ENCODE peak calls at places on chromosomes 4 and X, in seven cellular contexts. Q, E, N, V, F, W and L are unnamed samples.

GRCh38 chrX:74421181-74422028 is at the start of gene SLC16A2:
- DNase-seq in Q (peak), E (peak), N (peak), V (peak), F (peak), W (peak), L (peak)

GRCh38 chrX:101485212-101486064 is at the start of gene ARMCX4:
- DNase-seq in Q (peak), E (peak), N (peak), V (peak), F (peak), W (peak), L (no peak)

GRCh38 chr4:86834901-86835300 is 14.3 kb downstream of the SLC10A6 start:
- DNase-seq in Q (no peak), E (no peak), N (no peak), V (peak), F (peak), W (peak), L (no peak)

GRCh38 chrX:57951666-57952319 is 41.5 kb upstream of the ZXDA start:
- DNase-seq in Q (no peak), E (no peak), N (no peak), V (no peak), F (no peak), W (no peak), L (no peak)

GRCh38 chr4:791866-792630 is 33.9 kb downstream of the CPLX1 start:
- DNase-seq in Q (peak), E (no peak), N (no peak), V (no peak), F (no peak), W (peak), L (no peak)

GRCh38 chr4:148056879-148057278 is 325.0 kb downstream of the ARHGAP10 start:
- DNase-seq in Q (peak), E (no peak), N (no peak), V (peak), F (peak), W (peak), L (peak)

GRCh38 chr4:95534032-95534431 is 14.7 kb downstream of the UNC5C start:
- DNase-seq in Q (no peak), E (no peak), N (no peak), V (no peak), F (no peak), W (no peak), L (no peak)

GRCh38 chr4:80393246-80393969 is 57.9 kb downstream of the CFAP299 start:
- DNase-seq in Q (no peak), E (no peak), N (no peak), V (peak), F (peak), W (no peak), L (peak)

GRCh38 chrX:8179653-8180052 is 8.6 kb upstream of the VCX2 start:
- DNase-seq in Q (no peak), E (no peak), N (no peak), V (no peak), F (no peak), W (no peak), L (peak)

GRCh38 chr4:185794637-185795036 is 17.4 kb downstream of the SORBS2 start:
- DNase-seq in Q (no peak), E (no peak), N (no peak), V (no peak), F (no peak), W (no peak), L (no peak)

GRCh38 chr4:158316264-158316663 is 106.0 kb downstream of the TMEM144 start:
- DNase-seq in Q (no peak), E (no peak), N (no peak), V (no peak), F (peak), W (no peak), L (no peak)

GRCh38 chrX:68821616-68822015 is 7.2 kb upstream of the EFNB1 start:
- DNase-seq in Q (no peak), E (no peak), N (no peak), V (no peak), F (no peak), W (no peak), L (no peak)

GRCh38 chr4:1400861-1401408 is 5.3 kb downstream of the NKX1-1 start:
- DNase-seq in Q (no peak), E (peak), N (no peak), V (no peak), F (no peak), W (no peak), L (no peak)

GRCh38 chr4:34953145-34953799 is 1291.0 kb downstream of the ARAP2 start:
- DNase-seq in Q (peak), E (peak), N (no peak), V (no peak), F (no peak), W (peak), L (peak)

GRCh38 chr4:11138964-11139363 is 289.7 kb downstream of the HS3ST1 start:
- DNase-seq in Q (no peak), E (no peak), N (no peak), V (no peak), F (no peak), W (no peak), L (no peak)

GRCh38 chr4:185307136-185307950 is 88.4 kb downstream of the LRP2BP start:
- DNase-seq in Q (peak), E (no peak), N (no peak), V (no peak), F (peak), W (peak), L (peak)

GRCh38 chr4:53314257-53314656 is 51.6 kb downstream of the SCFD2 start:
- DNase-seq in Q (no peak), E (no peak), N (no peak), V (no peak), F (no peak), W (no peak), L (no peak)

GRCh38 chr4:41509411-41510008 is 28.4 kb upstream of the LIMCH1 start:
- DNase-seq in Q (no peak), E (no peak), N (no peak), V (no peak), F (no peak), W (no peak), L (no peak)

GRCh38 chrX:77346859-77347258 is 100.3 kb upstream of the FGF16 start:
- DNase-seq in Q (no peak), E (no peak), N (no peak), V (no peak), F (no peak), W (peak), L (no peak)

GRCh38 chr4:66681962-66682361 is 863.3 kb downstream of the CENPC start:
- DNase-seq in Q (no peak), E (no peak), N (no peak), V (peak), F (peak), W (no peak), L (no peak)

GRCh38 chr4:98517444-98518021 is 140.9 kb downstream of the TSPAN5 start:
- DNase-seq in Q (no peak), E (no peak), N (no peak), V (peak), F (peak), W (no peak), L (no peak)

GRCh38 chr4:72567821-72568620 is 1.0 kb downstream of the ADAMTS3 start:
- DNase-seq in Q (peak), E (peak), N (peak), V (peak), F (peak), W (peak), L (peak)

GRCh38 chr4:61520176-61520575 is 320.1 kb downstream of the ADGRL3 start:
- DNase-seq in Q (no peak), E (no peak), N (no peak), V (no peak), F (peak), W (no peak), L (peak)

GRCh38 chr4:1534876-1535526 is 128.8 kb upstream of the NKX1-1 start:
- DNase-seq in Q (no peak), E (no peak), N (no peak), V (no peak), F (no peak), W (no peak), L (no peak)

GRCh38 chr4:22573198-22573597 is 57.3 kb upstream of the ADGRA3 start:
- DNase-seq in Q (no peak), E (no peak), N (no peak), V (no peak), F (no peak), W (no peak), L (no peak)

GRCh38 chr4:151990201-151990600 is 229.4 kb upstream of the GATB start:
- DNase-seq in Q (no peak), E (no peak), N (no peak), V (no peak), F (peak), W (peak), L (peak)

GRCh38 chr4:184793735-184794355 is 31.9 kb downstream of the ACSL1 start:
- DNase-seq in Q (no peak), E (no peak), N (no peak), V (no peak), F (no peak), W (no peak), L (no peak)

GRCh38 chrX:134010690-134011089 is 25.3 kb upstream of the GPC3 start:
- DNase-seq in Q (no peak), E (no peak), N (no peak), V (no peak), F (no peak), W (no peak), L (no peak)

GRCh38 chrX:133544105-133544504 is 128.8 kb upstream of the GPC4 start:
- DNase-seq in Q (no peak), E (no peak), N (no peak), V (peak), F (peak), W (peak), L (peak)

GRCh38 chr4:38034986-38035882 is 75.0 kb downstream of the PTTG2 start:
- DNase-seq in Q (no peak), E (no peak), N (peak), V (peak), F (peak), W (peak), L (peak)

GRCh38 chr4:101931619-101932018 is 141.1 kb downstream of the BANK1 start:
- DNase-seq in Q (no peak), E (no peak), N (no peak), V (no peak), F (no peak), W (no peak), L (no peak)

GRCh38 chr4:83905952-83906351 is 370.0 kb downstream of the GPAT3 start:
- DNase-seq in Q (peak), E (peak), N (peak), V (no peak), F (no peak), W (peak), L (peak)

GRCh38 chr4:125736057-125736456 is 421.3 kb downstream of the FAT4 start:
- DNase-seq in Q (no peak), E (no peak), N (no peak), V (peak), F (peak), W (peak), L (peak)

GRCh38 chr4:47577779-47578553 is 92.9 kb downstream of the ATP10D start:
- DNase-seq in Q (no peak), E (no peak), N (no peak), V (peak), F (peak), W (no peak), L (no peak)

GRCh38 chr4:102263024-102263787 is 82.1 kb downstream of the SLC39A8 start:
- DNase-seq in Q (no peak), E (no peak), N (peak), V (peak), F (peak), W (peak), L (peak)

GRCh38 chrX:7107968-7108480 is 39.5 kb upstream of the STS start:
- DNase-seq in Q (no peak), E (no peak), N (no peak), V (no peak), F (no peak), W (no peak), L (no peak)

GRCh38 chrX:7100022-7100421 is 47.5 kb upstream of the STS start:
- DNase-seq in Q (peak), E (no peak), N (no peak), V (no peak), F (no peak), W (peak), L (no peak)

DNA sequence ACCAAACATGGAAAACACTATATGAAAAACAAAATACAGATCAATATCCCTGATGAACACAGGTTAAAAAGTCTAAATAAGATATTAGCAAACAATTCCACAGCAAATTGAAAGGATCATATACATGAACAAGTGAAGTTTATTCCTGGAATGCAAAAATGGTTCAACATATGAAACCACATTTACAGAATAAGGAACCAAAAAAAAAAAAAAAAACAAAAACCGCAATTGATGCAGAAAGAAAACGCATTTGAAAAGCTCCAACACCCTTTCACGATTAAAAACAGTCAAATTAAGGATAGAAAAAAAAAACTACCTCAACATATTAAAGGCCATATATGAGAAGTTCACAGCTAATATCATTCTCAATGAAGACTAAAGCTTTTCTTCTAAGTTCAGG is 45.4 kb upstream of the STS start:
- DNase-seq in Q (no peak), E (no peak), N (no peak), V (no peak), F (no peak), W (no peak), L (no peak)
- H2AK5ac ChIP-seq in Q (no peak), E (no peak), N (no peak), V (no peak), F (no peak), W (no peak), L (no peak)

GRCh38 chrX:40155617-40156471 is 58.1 kb upstream of the BCOR start:
- DNase-seq in Q (no peak), E (peak), N (no peak), V (no peak), F (no peak), W (peak), L (no peak)
- H3K9ac ChIP-seq in Q (peak), E (peak), N (peak), V (no peak), F (no peak), W (no peak), L (no peak)

DNA sequence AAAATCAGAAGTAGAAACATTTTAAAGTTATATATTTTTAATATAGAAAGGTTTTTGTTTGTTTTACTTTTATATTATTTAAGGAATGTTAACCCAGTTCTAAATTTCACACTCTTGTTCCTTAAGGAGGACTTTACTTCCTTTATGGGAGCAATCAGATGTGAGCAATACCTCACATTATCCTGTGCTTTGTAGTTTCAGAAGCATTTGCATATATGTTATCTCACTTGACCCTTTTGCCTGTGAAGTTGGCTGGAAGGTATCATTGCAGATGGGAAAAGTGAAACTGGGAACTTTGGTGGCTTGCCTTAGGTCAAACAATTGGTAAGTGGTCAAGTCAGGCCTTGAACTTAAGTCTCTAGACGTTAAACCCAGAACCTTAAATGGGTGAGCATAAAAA is 90.5 kb downstream of the AREG start:
- DNase-seq in Q (no peak), E (no peak), N (no peak), V (no peak), F (no peak), W (peak), L (no peak)
- H2AK5ac ChIP-seq in Q (no peak), E (no peak), N (no peak), V (no peak), F (peak), W (no peak), L (no peak)

GRCh38 chr4:177855543-177856197 is 413.4 kb upstream of the AGA start:
- DNase-seq in Q (no peak), E (no peak), N (no peak), V (no peak), F (no peak), W (peak), L (no peak)
- H3K9ac ChIP-seq in Q (no peak), E (no peak), N (no peak), V (no peak), F (no peak), W (no peak), L (no peak)

DNA sequence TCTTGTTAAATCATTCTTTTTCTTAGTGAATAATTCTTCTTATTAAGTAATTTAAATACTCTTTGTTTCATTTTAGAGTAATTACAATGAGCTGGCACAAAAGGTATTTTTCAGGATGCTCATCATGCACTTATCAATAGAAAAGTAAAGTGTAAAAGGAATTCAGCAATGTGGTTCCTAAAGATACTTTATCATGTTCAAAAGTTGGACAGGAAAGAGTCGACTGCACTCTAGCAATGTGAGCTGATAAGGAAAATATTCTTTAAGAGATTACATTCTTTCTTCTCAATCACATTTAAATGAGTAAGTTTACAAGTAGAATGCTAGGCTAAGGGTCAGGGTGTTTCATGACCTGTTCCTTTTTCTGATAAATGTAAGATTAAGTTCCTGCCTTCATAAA is 609.5 kb upstream of the FAM241A start:
- DNase-seq in Q (no peak), E (no peak), N (no peak), V (no peak), F (no peak), W (no peak), L (no peak)
- H2AK5ac ChIP-seq in Q (no peak), E (no peak), N (no peak), V (no peak), F (no peak), W (no peak), L (no peak)

DNA sequence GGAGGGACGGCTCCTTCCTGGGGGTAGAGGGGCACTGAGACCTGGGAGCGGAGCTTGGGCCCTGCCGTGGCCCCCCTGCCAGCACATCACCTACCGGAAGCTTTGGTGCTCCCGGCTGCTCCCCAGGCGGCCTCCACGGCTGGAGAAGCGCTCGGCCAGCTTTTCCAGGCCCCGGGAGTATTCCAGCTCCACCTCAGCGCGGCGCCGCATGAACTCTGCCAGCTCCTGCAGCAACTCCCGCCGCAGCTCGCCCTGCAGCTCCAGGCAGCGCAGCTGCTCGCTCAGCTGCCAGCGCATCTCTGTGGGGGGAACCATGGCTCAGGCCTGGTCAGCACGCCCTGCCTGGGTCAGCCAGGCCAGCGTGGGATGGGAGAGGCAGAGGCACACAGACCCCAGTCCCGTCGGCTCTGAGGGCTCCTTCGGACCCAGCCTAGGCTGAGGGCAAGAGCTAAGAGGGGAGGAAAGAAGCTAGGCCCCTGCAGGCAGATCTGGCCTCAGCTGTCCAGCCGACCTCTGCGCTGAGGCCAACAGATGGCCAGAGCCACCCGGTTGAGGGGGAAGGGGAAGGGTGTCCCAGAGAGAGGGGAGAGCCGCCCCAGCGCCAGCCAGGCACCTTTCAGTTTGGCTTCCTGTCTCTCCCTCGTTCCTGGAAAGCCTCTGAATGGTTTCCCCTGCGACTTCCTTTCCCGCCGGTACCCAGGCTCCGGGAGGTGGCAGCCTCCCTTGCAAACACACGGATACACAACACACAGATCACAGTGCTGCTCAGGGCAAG is 4.4 kb downstream of the ARHGAP4 start:
- DNase-seq in Q (no peak), E (no peak), N (no peak), V (no peak), F (no peak), W (no peak), L (no peak)
- H3K9ac ChIP-seq in Q (no peak), E (no peak), N (no peak), V (no peak), F (no peak), W (no peak), L (no peak)

GRCh38 chr4:183657564-183657963 is 1.4 kb downstream of the RWDD4 start:
- DNase-seq in Q (no peak), E (no peak), N (no peak), V (no peak), F (no peak), W (no peak), L (no peak)
- H2AK5ac ChIP-seq in Q (no peak), E (no peak), N (no peak), V (no peak), F (no peak), W (no peak), L (no peak)

DNA sequence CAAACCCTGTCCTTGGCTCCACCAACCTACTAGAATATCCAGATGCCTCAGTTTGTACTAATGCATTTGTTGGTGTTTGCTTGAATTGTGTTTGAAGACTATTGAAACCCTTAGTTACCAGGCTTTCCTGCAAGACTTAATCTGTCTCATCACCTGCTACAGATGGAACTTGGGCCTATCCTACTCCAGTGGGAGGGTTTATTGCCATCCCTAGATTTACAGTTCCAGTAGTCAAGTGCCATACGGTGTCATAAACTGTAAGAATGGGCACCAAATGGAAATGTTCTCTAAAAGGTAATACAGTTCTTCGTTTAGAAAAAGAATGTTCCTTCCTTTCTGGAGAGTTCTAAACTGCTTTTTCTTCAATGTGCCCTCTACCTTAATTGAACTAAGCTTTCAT is 29.9 kb upstream of the HPGDS start:
- DNase-seq in Q (no peak), E (no peak), N (no peak), V (no peak), F (no peak), W (no peak), L (no peak)
- H3K9ac ChIP-seq in Q (no peak), E (no peak), N (no peak), V (no peak), F (no peak), W (no peak), L (no peak)